ENCODE peak calls at places on chromosome 19, in seven cellular contexts. Q is activated CD4-positive, alpha-beta T cell treated with anti-CD3 and anti-CD28 coated beads for 48 hours; T is cardiac muscle cell; W is iPS DF 6.9; E is activated CD8-positive, alpha-beta T cell treated with anti-CD3 and anti-CD28 coated beads for 36 hours; R is EL; L is body of pancreas. J is an unnamed sample.
A peak's percentile ranks its signal among the peaks of the same experiment; 100 is the strongest.

GRCh38 chr19:44653977-44654784 is 10.5 kb downstream of the PVR start:
- DNase-seq in Q (peak; percentile 85), T (peak; percentile 68), W (no peak), E (peak; percentile 88), R (no peak), L (peak; percentile 84), J (peak; percentile 44)

GRCh38 chr19:47445937-47446402 is 25.7 kb downstream of the SLC8A2 start:
- DNase-seq in Q (peak; percentile 52), T (peak; percentile 58), W (no peak), E (peak; percentile 51), R (peak; percentile 32), L (peak; percentile 58), J (no peak)

GRCh38 chr19:35347171-35347929 is at the start of gene FFAR1:
- DNase-seq in Q (peak; percentile 74), T (no peak), W (no peak), E (peak; percentile 80), R (no peak), L (no peak), J (no peak)

GRCh38 chr19:34145741-34146202 is 26.5 kb upstream of the LSM14A start:
- DNase-seq in Q (peak; percentile 69), T (peak; percentile 70), W (peak; percentile 47), E (peak; percentile 72), R (peak; percentile 53), L (peak; percentile 56), J (peak; percentile 54)

GRCh38 chr19:54465367-54466109 is 2.0 kb upstream of the LENG9 start:
- DNase-seq in Q (no peak), T (no peak), W (no peak), E (no peak), R (no peak), L (no peak), J (no peak)

GRCh38 chr19:46442808-46443450 is 14.2 kb upstream of the PNMA8C start:
- DNase-seq in Q (no peak), T (peak; percentile 85), W (no peak), E (no peak), R (peak; percentile 77), L (peak; percentile 73), J (peak; percentile 66)

GRCh38 chr19:4197625-4198466 is 15.4 kb downstream of the ANKRD24 start:
- DNase-seq in Q (peak; percentile 36), T (no peak), W (no peak), E (peak; percentile 36), R (no peak), L (no peak), J (no peak)

GRCh38 chr19:13652810-13653590 is 111.3 kb upstream of the MRI1 start:
- DNase-seq in Q (no peak), T (no peak), W (no peak), E (no peak), R (no peak), L (no peak), J (no peak)

GRCh38 chr19:15369594-15369891 is 10.0 kb downstream of the AKAP8 start:
- DNase-seq in Q (no peak), T (no peak), W (no peak), E (no peak), R (no peak), L (no peak), J (no peak)

GRCh38 chr19:35155441-35155840 is 906 bp downstream of the FXYD5 start:
- DNase-seq in Q (peak; percentile 60), T (no peak), W (no peak), E (peak; percentile 51), R (no peak), L (no peak), J (no peak)

GRCh38 chr19:5691205-5691929 is 1.3 kb downstream of the RPL36 start:
- DNase-seq in Q (peak; percentile 76), T (peak; percentile 73), W (no peak), E (peak; percentile 88), R (peak; percentile 59), L (peak; percentile 67), J (peak; percentile 24)